ENCODE peak calls at places on chromosomes 5 and 9, in four cellular contexts. L, J, N and O are unnamed samples.
A peak's percentile ranks its signal among the peaks of the same experiment; 100 is the strongest.

GRCh38 chr9:27529316-27530278 is at the start of gene MOB3B:
- DNase-seq in L (no peak), N (peak; percentile 31), J (peak; percentile 53), O (peak; percentile 92)

GRCh38 chr5:151156732-151157402 is 712 bp downstream of the ANXA6 start:
- DNase-seq in N (no peak), L (no peak), J (no peak), O (peak; percentile 33)

GRCh38 chr5:32805966-32806626 is 95.0 kb downstream of the NPR3 start:
- DNase-seq in N (no peak), J (no peak), L (no peak), O (no peak)

GRCh38 chr9:136511670-136512592 is 29.1 kb upstream of the SEC16A start:
- DNase-seq in L (no peak), J (peak; percentile 82), N (peak; percentile 34), O (no peak)

GRCh38 chr5:63963080-63963735 is 963 bp upstream of the HTR1A start:
- DNase-seq in N (peak; percentile 56), J (peak; percentile 38), L (peak; percentile 1), O (peak; percentile 66)

GRCh38 chr5:108481355-108481931 is 99.5 kb upstream of the FBXL17 start:
- DNase-seq in N (peak; percentile 20), L (peak; percentile 30), J (peak; percentile 9), O (no peak)

GRCh38 chr5:64417390-64417789 is 88.4 kb upstream of the RGS7BP start:
- DNase-seq in N (no peak), J (no peak), L (no peak), O (peak; percentile 30)

GRCh38 chr9:75086443-75087278 is 1.3 kb downstream of the NMRK1 start:
- DNase-seq in L (no peak), J (no peak), N (peak; percentile 39), O (peak; percentile 16)

GRCh38 chr5:101292199-101292598 is 389.1 kb upstream of the ST8SIA4 start:
- DNase-seq in N (no peak), J (no peak), L (no peak), O (no peak)

GRCh38 chr5:142845402-142845901 is 75.3 kb downstream of the ARHGAP26 start:
- DNase-seq in N (no peak), J (no peak), L (peak; percentile 31), O (no peak)

GRCh38 chr9:14352549-14352948 is 38.6 kb upstream of the NFIB start:
- DNase-seq in L (no peak), N (peak; percentile 30), J (no peak), O (no peak)

GRCh38 chr9:106970219-106970975 is 107.4 kb downstream of the ZNF462 start:
- DNase-seq in N (no peak), L (no peak), J (no peak), O (no peak)

GRCh38 chr5:178831049-178831448 is 28.7 kb upstream of the ZNF354B start:
- DNase-seq in L (no peak), J (no peak), N (no peak), O (peak; percentile 32)

GRCh38 chr5:179906795-179907569 is 715 bp downstream of the TBC1D9B start:
- DNase-seq in J (peak; percentile 27), N (no peak), L (no peak), O (peak; percentile 44)

GRCh38 chr9:63859475-63860215 is 1425.4 kb downstream of the FOXD4L5 start:
- DNase-seq in L (no peak), N (peak; percentile 49), J (peak; percentile 58), O (no peak)

GRCh38 chr5:18744990-18745590 is 1110.8 kb downstream of the TAF11L14 start:
- DNase-seq in J (no peak), N (no peak), L (no peak), O (no peak)

GRCh38 chr9:76893395-76893932 is 12.4 kb downstream of the PRUNE2 start:
- DNase-seq in N (no peak), J (no peak), L (no peak), O (no peak)

GRCh38 chr9:134353539-134353938 is 27.3 kb downstream of the RXRA start:
- DNase-seq in N (no peak), J (no peak), L (no peak), O (no peak)

GRCh38 chr5:179345429-179346321 is at the start of gene ADAMTS2:
- DNase-seq in N (no peak), J (peak; percentile 79), L (no peak), O (peak; percentile 65)

GRCh38 chr5:38591450-38591849 is 35.0 kb upstream of the LIFR start:
- DNase-seq in J (no peak), N (no peak), L (no peak), O (no peak)

GRCh38 chr9:27785714-27786100 is 212.4 kb upstream of the C9orf72 start:
- DNase-seq in L (peak; percentile 23), J (no peak), N (no peak), O (no peak)

GRCh38 chr5:58717303-58718012 is 134.6 kb downstream of the RAB3C start:
- DNase-seq in N (no peak), L (no peak), J (no peak), O (no peak)

GRCh38 chr9:108802967-108803366 is 52.8 kb downstream of the ACTL7B start:
- DNase-seq in N (no peak), L (no peak), J (no peak), O (no peak)
- TF ChIP-seq TCF7 in N (no peak), L (no peak), J (no peak), O (no peak)

GRCh38 chr5:128539038-128539429 is 989 bp upstream of the FBN2 start:
- DNase-seq in J (no peak), N (no peak), L (no peak), O (no peak)

GRCh38 chr5:128537999-128538248 is at the start of gene FBN2:
- DNase-seq in J (no peak), L (no peak), N (no peak), O (no peak)

GRCh38 chr5:128537306-128537998 is 593 bp downstream of the FBN2 start:
- DNase-seq in J (no peak), N (no peak), L (no peak), O (peak; percentile 50)

GRCh38 chr5:128536861-128537305 is 1.2 kb downstream of the FBN2 start:
- DNase-seq in J (no peak), N (no peak), L (no peak), O (peak; percentile 46)

DNA sequence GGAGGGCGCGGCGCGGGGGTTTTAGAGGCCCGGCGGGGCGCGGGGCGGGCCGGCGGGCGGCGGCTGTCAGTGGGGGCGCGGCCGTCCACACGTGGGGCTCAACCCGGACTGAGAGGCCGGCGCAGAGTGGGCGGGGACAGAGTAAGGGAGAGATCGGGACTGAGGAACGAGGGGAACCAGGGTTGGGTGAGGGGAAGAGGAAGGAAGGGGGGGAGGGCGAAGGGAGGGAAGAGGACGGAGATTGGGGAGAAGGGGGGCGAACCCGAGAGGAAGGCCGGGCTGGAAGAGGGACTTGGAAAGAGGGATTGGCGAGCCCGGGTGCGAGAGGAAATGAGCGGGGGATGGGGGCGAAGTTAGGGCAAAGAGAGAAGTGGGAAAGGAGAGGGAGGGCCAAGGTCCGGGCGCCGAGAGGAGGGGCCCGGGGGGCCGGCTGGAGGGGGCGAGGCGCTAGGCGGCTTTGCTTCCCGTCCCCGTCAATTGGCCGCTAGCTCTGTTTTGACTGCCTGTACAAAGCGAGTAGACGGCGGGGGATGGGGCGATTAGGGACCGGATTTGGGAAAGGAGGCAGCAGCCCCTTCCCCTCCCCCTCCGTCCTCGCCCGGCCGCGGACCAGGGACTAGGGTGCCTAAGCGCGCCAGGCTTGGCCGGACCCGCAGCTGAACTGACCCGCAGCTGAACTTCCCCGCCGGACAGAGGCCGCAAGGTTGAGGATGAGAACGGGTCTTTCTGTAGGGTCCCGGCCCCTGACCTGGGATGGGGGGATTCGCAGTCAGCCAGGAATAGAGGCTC is 398 bp upstream of the FBN2 start:
- DNase-seq in L (no peak), N (no peak), J (no peak), O (peak; percentile 84)
- TF ChIP-seq TCF7 in L (no peak), N (no peak), J (no peak), O (no peak)

DNA sequence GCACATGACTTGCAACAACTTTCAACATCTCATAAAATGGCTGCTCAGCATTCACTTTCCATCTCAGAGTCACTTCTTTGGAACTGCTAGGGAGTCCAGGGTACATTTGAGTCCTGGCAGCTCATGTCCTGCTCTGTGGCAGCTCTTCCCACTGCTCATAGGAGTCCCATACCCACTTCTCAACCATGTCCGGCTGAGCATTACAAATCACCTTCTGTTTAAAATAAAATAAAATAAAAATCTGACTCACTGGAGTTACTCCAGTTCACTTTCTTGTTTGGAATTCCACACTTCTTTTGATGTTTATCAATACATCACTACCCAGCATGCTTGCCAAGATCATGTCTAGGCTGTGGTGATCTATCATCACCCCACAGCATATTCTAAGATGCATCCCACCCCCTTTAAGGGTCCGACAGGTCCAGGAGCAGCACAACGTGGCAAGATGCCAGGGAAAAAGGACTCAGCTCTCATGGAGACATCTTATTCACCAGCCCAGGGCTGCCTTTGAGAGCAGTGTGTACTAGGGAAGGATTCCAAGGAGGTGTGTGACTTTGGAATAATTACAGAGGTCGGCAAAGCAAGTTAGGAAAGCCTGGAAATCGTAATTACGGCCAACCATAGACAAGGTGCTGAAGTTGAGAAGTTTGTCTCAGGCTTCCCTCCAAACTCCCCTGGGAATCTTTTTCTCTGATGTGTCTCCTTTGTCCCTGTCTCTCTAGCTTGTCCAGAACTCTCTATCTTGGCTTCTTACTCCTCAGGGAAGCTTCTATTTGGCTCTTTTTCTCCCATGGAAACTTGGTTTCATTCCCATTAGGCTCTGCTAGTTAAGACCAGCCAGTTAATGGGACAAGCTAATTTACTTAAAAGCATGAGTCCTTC is 111.4 kb upstream of the SLC1A3 start:
- DNase-seq in J (no peak), L (no peak), N (no peak), O (no peak)
- TF ChIP-seq TCF7 in J (no peak), L (no peak), N (no peak), O (no peak)

GRCh38 chr5:78109891-78110324 is 184.6 kb downstream of the AP3B1 start:
- DNase-seq in L (peak; percentile 35), J (no peak), N (no peak), O (no peak)
- TF ChIP-seq TCF7 in L (peak; percentile 9), J (no peak), N (no peak), O (no peak)

DNA sequence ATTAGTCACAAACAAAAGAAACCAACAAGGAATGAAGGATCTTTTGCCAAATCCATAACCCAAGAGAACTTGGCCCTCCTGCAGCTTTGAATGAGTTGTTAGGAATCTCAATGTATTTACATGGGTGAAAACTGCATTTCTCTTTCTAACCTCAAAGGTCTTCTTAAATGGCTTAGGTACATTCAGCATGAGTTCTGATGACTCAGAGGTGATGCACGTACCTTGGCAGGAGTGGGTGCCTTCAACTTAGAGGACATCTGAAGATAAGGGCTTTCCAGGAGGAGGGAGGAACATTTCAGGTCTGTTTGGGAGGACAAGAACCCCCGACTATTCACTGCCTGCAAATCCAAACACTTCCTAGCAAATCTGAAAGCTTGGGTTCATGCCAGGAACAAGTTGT is 65.8 kb downstream of the IRX2 start:
- DNase-seq in N (no peak), L (no peak), J (no peak), O (no peak)
- TF ChIP-seq TCF7 in N (no peak), L (no peak), J (no peak), O (no peak)

GRCh38 chr5:160054047-160054446 is 45.1 kb downstream of the TTC1 start:
- DNase-seq in J (no peak), N (no peak), L (no peak), O (no peak)

GRCh38 chr5:160049099-160049498 is 40.2 kb downstream of the TTC1 start:
- DNase-seq in J (no peak), N (no peak), L (no peak), O (no peak)

DNA sequence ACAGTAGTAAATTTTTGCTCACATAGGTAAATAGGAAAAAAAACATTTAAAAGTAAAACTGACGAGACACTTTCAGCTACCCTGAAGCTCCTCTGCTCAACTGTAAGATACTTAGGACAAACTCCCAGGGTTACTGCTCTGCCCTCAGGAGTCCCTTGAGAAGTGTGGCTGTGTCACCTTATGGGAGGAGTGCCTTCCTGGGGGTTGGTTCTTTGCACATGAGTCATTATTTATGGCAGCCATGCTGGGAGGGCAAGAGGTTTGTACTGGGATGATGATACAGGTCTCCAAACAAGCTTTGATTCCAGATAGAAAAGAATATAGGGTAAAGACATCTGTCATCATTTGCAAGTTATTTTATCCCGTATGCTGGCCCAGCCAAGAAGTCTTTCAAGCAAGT is 45.9 kb downstream of the TTC1 start:
- DNase-seq in J (peak; percentile 21), N (no peak), L (no peak), O (no peak)
- TF ChIP-seq TCF7 in J (no peak), N (no peak), L (no peak), O (no peak)